ENCODE peak calls at places on chromosomes 12 and 14, in four cellular contexts. X is sciatic nerve, A is ELR, D is M059J. O is an unnamed sample.

GRCh38 chr12:24544368-24544767 is 404.5 kb downstream of the BCAT1 start:
- DNase-seq in X (no peak), A (no peak), D (no peak), O (no peak)

GRCh38 chr12:100987552-100988277 is 193.1 kb downstream of the ANO4 start:
- DNase-seq in X (no peak), A (peak; percentile 79), D (peak; percentile 86), O (peak; percentile 32)

GRCh38 chr14:54577977-54578376 is 11.0 kb downstream of the SAMD4A start:
- DNase-seq in X (no peak), A (peak; percentile 33), D (no peak), O (no peak)

GRCh38 chr14:21673718-21674117 is at the start of gene OR4E1:
- DNase-seq in X (no peak), A (no peak), D (no peak), O (no peak)

GRCh38 chr12:94585624-94586023 is 64.7 kb downstream of the TMCC3 start:
- DNase-seq in X (no peak), A (no peak), D (no peak), O (no peak)

GRCh38 chr12:89775336-89776005 is 66.8 kb upstream of the ATP2B1 start:
- DNase-seq in X (no peak), A (peak; percentile 54), D (peak; percentile 81), O (no peak)

GRCh38 chr14:63245893-63246292 is 41.6 kb downstream of the RHOJ start:
- DNase-seq in X (no peak), A (no peak), D (no peak), O (no peak)

GRCh38 chr12:70645494-70646317 is 8.5 kb upstream of the PTPRB start:
- DNase-seq in X (no peak), A (peak; percentile 97), D (peak; percentile 98), O (peak; percentile 79)

GRCh38 chr12:64256166-64256800 is 34.2 kb upstream of the KICS2 start:
- DNase-seq in X (no peak), A (peak; percentile 86), D (peak; percentile 61), O (no peak)

GRCh38 chr12:114013601-114014345 is 47.6 kb upstream of the RBM19 start:
- DNase-seq in X (no peak), A (peak; percentile 48), D (peak; percentile 23), O (no peak)

GRCh38 chr12:41743835-41744234 is 400.8 kb downstream of the GXYLT1 start:
- DNase-seq in X (no peak), A (peak; percentile 2), D (peak; percentile 84), O (peak; percentile 52)

GRCh38 chr12:48037267-48037915 is 33.1 kb upstream of the COL2A1 start:
- DNase-seq in X (no peak), A (no peak), D (no peak), O (peak; percentile 2)

GRCh38 chr14:76776306-76777251 is 15.3 kb downstream of the VASH1 start:
- DNase-seq in X (peak; percentile 54), A (no peak), D (no peak), O (no peak)

GRCh38 chr12:31037028-31037427 is 36.6 kb upstream of the DDX11 start:
- DNase-seq in X (no peak), A (no peak), D (no peak), O (no peak)

GRCh38 chr12:7042847-7043246 is 17.7 kb upstream of the C1S start:
- DNase-seq in X (no peak), A (peak; percentile 65), D (peak; percentile 54), O (no peak)

GRCh38 chr12:124365726-124366430 is 71.0 kb downstream of the RFLNA start:
- DNase-seq in X (no peak), A (no peak), D (no peak), O (no peak)

GRCh38 chr12:66572845-66573244 is 106.0 kb downstream of the GRIP1 start:
- DNase-seq in X (no peak), A (no peak), D (no peak), O (no peak)

GRCh38 chr12:53219116-53219955 is 12.3 kb upstream of the ITGB7 start:
- DNase-seq in X (no peak), A (peak; percentile 63), D (no peak), O (no peak)

GRCh38 chr14:50999726-51000125 is 55.4 kb upstream of the PYGL start:
- DNase-seq in X (no peak), A (no peak), D (peak; percentile 46), O (no peak)

GRCh38 chr12:32198555-32198954 is 91.9 kb downstream of the BICD1 start:
- DNase-seq in X (no peak), A (peak; percentile 91), D (peak; percentile 86), O (peak; percentile 21)

GRCh38 chr12:98572010-98572409 is 21.5 kb upstream of the SLC25A3 start:
- DNase-seq in X (no peak), A (peak; percentile 24), D (no peak), O (no peak)

GRCh38 chr14:76045773-76046172 is 60.2 kb downstream of the IFT43 start:
- DNase-seq in X (no peak), A (no peak), D (no peak), O (no peak)

GRCh38 chr14:76091036-76091435 is 60.7 kb upstream of the GPATCH2L start:
- DNase-seq in X (no peak), A (peak; percentile 41), D (peak; percentile 17), O (no peak)

GRCh38 chr12:109702126-109702841 is 11.3 kb upstream of the FAM222A start:
- DNase-seq in X (no peak), A (peak; percentile 27), D (peak; percentile 32), O (no peak)

GRCh38 chr14:100824156-100824555 is 1.8 kb upstream of the MEG3 start:
- DNase-seq in X (no peak), A (peak; percentile 45), D (no peak), O (no peak)

O was measured in kidney epithelial cell.